ENCODE peak calls at places on chromosome 2, in nine cellular contexts. One of them, this sample, is unnamed.

GRCh38 chr2:38533757-38534545 is 68.8 kb downstream of the HNRNPLL start:
- DNase-seq in neural crest cell: no peak
- DNase-seq in SK-MEL-5: no peak
- DNase-seq in HuH-7: no peak
- DNase-seq in COR-L47: no peak
- DNase-seq in stimulated activated CD4-positive, alpha-beta T cell treated with anti-CD3 and anti-CD28 coated beads, Interleukin-4, amount 100 ng/mL, for 1 hour: no peak
- DNase-seq in HFF-Myc: no peak
- DNase-seq in B cell: no peak
- DNase-seq in iris pigment epithelial cell: peak; percentile 66
- DNase-seq in this sample: no peak

GRCh38 chr2:25306767-25307368 is 34.9 kb downstream of the DNMT3A start:
- DNase-seq in neural crest cell: no peak
- DNase-seq in SK-MEL-5: no peak
- DNase-seq in HuH-7: no peak
- DNase-seq in COR-L47: no peak
- DNase-seq in stimulated activated CD4-positive, alpha-beta T cell treated with anti-CD3 and anti-CD28 coated beads, Interleukin-4, amount 100 ng/mL, for 1 hour: no peak
- DNase-seq in HFF-Myc: no peak
- DNase-seq in B cell: no peak
- DNase-seq in iris pigment epithelial cell: no peak
- DNase-seq in this sample: no peak

GRCh38 chr2:215773728-215774127 is 239.6 kb downstream of the MREG start:
- DNase-seq in neural crest cell: no peak
- DNase-seq in SK-MEL-5: peak; percentile 90
- DNase-seq in HuH-7: no peak
- DNase-seq in COR-L47: no peak
- DNase-seq in stimulated activated CD4-positive, alpha-beta T cell treated with anti-CD3 and anti-CD28 coated beads, Interleukin-4, amount 100 ng/mL, for 1 hour: no peak
- DNase-seq in HFF-Myc: no peak
- DNase-seq in B cell: no peak
- DNase-seq in iris pigment epithelial cell: peak; percentile 98
- DNase-seq in this sample: no peak

GRCh38 chr2:24820175-24820513 is 26.9 kb downstream of the CENPO start:
- DNase-seq in neural crest cell: no peak
- DNase-seq in SK-MEL-5: no peak
- DNase-seq in HuH-7: no peak
- DNase-seq in COR-L47: no peak
- DNase-seq in stimulated activated CD4-positive, alpha-beta T cell treated with anti-CD3 and anti-CD28 coated beads, Interleukin-4, amount 100 ng/mL, for 1 hour: no peak
- DNase-seq in HFF-Myc: no peak
- DNase-seq in B cell: no peak
- DNase-seq in iris pigment epithelial cell: no peak
- DNase-seq in this sample: no peak

GRCh38 chr2:87401726-87402345 is 346.1 kb upstream of the PLGLB2 start:
- DNase-seq in neural crest cell: no peak
- DNase-seq in SK-MEL-5: no peak
- DNase-seq in HuH-7: no peak
- DNase-seq in COR-L47: no peak
- DNase-seq in stimulated activated CD4-positive, alpha-beta T cell treated with anti-CD3 and anti-CD28 coated beads, Interleukin-4, amount 100 ng/mL, for 1 hour: no peak
- DNase-seq in HFF-Myc: no peak
- DNase-seq in B cell: no peak
- DNase-seq in iris pigment epithelial cell: no peak
- DNase-seq in this sample: no peak

GRCh38 chr2:55862673-55863390 is 60.8 kb downstream of the EFEMP1 start:
- DNase-seq in neural crest cell: no peak
- DNase-seq in SK-MEL-5: peak; percentile 25
- DNase-seq in HuH-7: no peak
- DNase-seq in COR-L47: no peak
- DNase-seq in stimulated activated CD4-positive, alpha-beta T cell treated with anti-CD3 and anti-CD28 coated beads, Interleukin-4, amount 100 ng/mL, for 1 hour: no peak
- DNase-seq in HFF-Myc: peak; percentile 93
- DNase-seq in B cell: no peak
- DNase-seq in iris pigment epithelial cell: peak; percentile 100
- DNase-seq in this sample: peak; percentile 14

GRCh38 chr2:106147665-106148064 is 46.4 kb downstream of the UXS1 start:
- DNase-seq in neural crest cell: no peak
- DNase-seq in SK-MEL-5: no peak
- DNase-seq in HuH-7: no peak
- DNase-seq in COR-L47: no peak
- DNase-seq in stimulated activated CD4-positive, alpha-beta T cell treated with anti-CD3 and anti-CD28 coated beads, Interleukin-4, amount 100 ng/mL, for 1 hour: no peak
- DNase-seq in HFF-Myc: no peak
- DNase-seq in B cell: no peak
- DNase-seq in iris pigment epithelial cell: peak; percentile 30
- DNase-seq in this sample: no peak

GRCh38 chr2:10813085-10813748 is 632 bp upstream of the PDIA6 start:
- DNase-seq in neural crest cell: no peak
- DNase-seq in SK-MEL-5: no peak
- DNase-seq in HuH-7: no peak
- DNase-seq in COR-L47: no peak
- DNase-seq in stimulated activated CD4-positive, alpha-beta T cell treated with anti-CD3 and anti-CD28 coated beads, Interleukin-4, amount 100 ng/mL, for 1 hour: no peak
- DNase-seq in HFF-Myc: no peak
- DNase-seq in B cell: no peak
- DNase-seq in iris pigment epithelial cell: no peak
- DNase-seq in this sample: no peak

GRCh38 chr2:23862716-23863426 is 64.1 kb downstream of the ATAD2B start:
- DNase-seq in neural crest cell: no peak
- DNase-seq in SK-MEL-5: no peak
- DNase-seq in HuH-7: no peak
- DNase-seq in COR-L47: no peak
- DNase-seq in stimulated activated CD4-positive, alpha-beta T cell treated with anti-CD3 and anti-CD28 coated beads, Interleukin-4, amount 100 ng/mL, for 1 hour: no peak
- DNase-seq in HFF-Myc: no peak
- DNase-seq in B cell: no peak
- DNase-seq in iris pigment epithelial cell: no peak
- DNase-seq in this sample: no peak

GRCh38 chr2:21411796-21412195 is 288.0 kb downstream of the TDRD15 start:
- DNase-seq in neural crest cell: no peak
- DNase-seq in SK-MEL-5: no peak
- DNase-seq in HuH-7: no peak
- DNase-seq in COR-L47: no peak
- DNase-seq in stimulated activated CD4-positive, alpha-beta T cell treated with anti-CD3 and anti-CD28 coated beads, Interleukin-4, amount 100 ng/mL, for 1 hour: no peak
- DNase-seq in HFF-Myc: no peak
- DNase-seq in B cell: no peak
- DNase-seq in iris pigment epithelial cell: no peak
- DNase-seq in this sample: no peak

GRCh38 chr2:180572346-180572745 is 408.1 kb upstream of the UBE2E3 start:
- DNase-seq in neural crest cell: no peak
- DNase-seq in SK-MEL-5: no peak
- DNase-seq in HuH-7: no peak
- DNase-seq in COR-L47: no peak
- DNase-seq in stimulated activated CD4-positive, alpha-beta T cell treated with anti-CD3 and anti-CD28 coated beads, Interleukin-4, amount 100 ng/mL, for 1 hour: no peak
- DNase-seq in HFF-Myc: no peak
- DNase-seq in B cell: no peak
- DNase-seq in iris pigment epithelial cell: no peak
- DNase-seq in this sample: peak; percentile 15

GRCh38 chr2:230457073-230457768 is 41.2 kb downstream of the SP100 start:
- DNase-seq in neural crest cell: no peak
- DNase-seq in SK-MEL-5: no peak
- DNase-seq in HuH-7: no peak
- DNase-seq in COR-L47: no peak
- DNase-seq in stimulated activated CD4-positive, alpha-beta T cell treated with anti-CD3 and anti-CD28 coated beads, Interleukin-4, amount 100 ng/mL, for 1 hour: no peak
- DNase-seq in HFF-Myc: no peak
- DNase-seq in B cell: peak; percentile 45
- DNase-seq in iris pigment epithelial cell: no peak
- DNase-seq in this sample: no peak

GRCh38 chr2:170276926-170277571 is 99.1 kb downstream of the MYO3B start:
- DNase-seq in neural crest cell: no peak
- DNase-seq in SK-MEL-5: peak; percentile 25
- DNase-seq in HuH-7: no peak
- DNase-seq in COR-L47: peak; percentile 81
- DNase-seq in stimulated activated CD4-positive, alpha-beta T cell treated with anti-CD3 and anti-CD28 coated beads, Interleukin-4, amount 100 ng/mL, for 1 hour: no peak
- DNase-seq in HFF-Myc: no peak
- DNase-seq in B cell: no peak
- DNase-seq in iris pigment epithelial cell: no peak
- DNase-seq in this sample: no peak

GRCh38 chr2:22189893-22190292 is 1066.1 kb downstream of the TDRD15 start:
- DNase-seq in neural crest cell: no peak
- DNase-seq in SK-MEL-5: no peak
- DNase-seq in HuH-7: no peak
- DNase-seq in COR-L47: no peak
- DNase-seq in stimulated activated CD4-positive, alpha-beta T cell treated with anti-CD3 and anti-CD28 coated beads, Interleukin-4, amount 100 ng/mL, for 1 hour: no peak
- DNase-seq in HFF-Myc: no peak
- DNase-seq in B cell: no peak
- DNase-seq in iris pigment epithelial cell: no peak
- DNase-seq in this sample: no peak